ENCODE peak calls at places on chromosomes 3 and 15, in eight cellular contexts. P is stomach; K is neural progenitor cell; T is NB4; Y is kidney; F is sigmoid colon; W is breast epithelium; C is CD8-positive, alpha-beta T cell. U is an unnamed sample.

GRCh38 chr15:88641959-88642452 is 3.2 kb downstream of the ISG20 start:
- DNase-seq in P (no peak), K (no peak), T (no peak), Y (no peak), F (no peak), W (no peak), C (no peak), U (no peak)

GRCh38 chr15:45606841-45607240 is 19.7 kb downstream of the BLOC1S6 start:
- DNase-seq in P (no peak), K (no peak), T (no peak), Y (no peak), F (no peak), W (no peak), C (no peak), U (no peak)

GRCh38 chr3:105793040-105793439 is 75.8 kb downstream of the CBLB start:
- DNase-seq in P (no peak), K (peak), T (no peak), Y (no peak), F (no peak), W (no peak), C (no peak), U (peak)

GRCh38 chr3:31671976-31672375 is 139.3 kb downstream of the STT3B start:
- DNase-seq in P (no peak), K (no peak), T (no peak), Y (no peak), F (no peak), W (no peak), C (no peak), U (no peak)

GRCh38 chr3:78875431-78875830 is 892.4 kb downstream of the ROBO1 start:
- DNase-seq in P (no peak), K (no peak), T (no peak), Y (no peak), F (no peak), W (no peak), C (no peak), U (no peak)

GRCh38 chr3:159807137-159808028 is 181.3 kb upstream of the IL12A start:
- DNase-seq in P (no peak), K (no peak), T (no peak), Y (no peak), F (no peak), W (no peak), C (no peak), U (no peak)

GRCh38 chr3:111159391-111159790 is 87.8 kb downstream of the NECTIN3 start:
- DNase-seq in P (no peak), K (no peak), T (no peak), Y (no peak), F (no peak), W (no peak), C (no peak), U (peak)

GRCh38 chr15:31308185-31308639 is 18.4 kb upstream of the KLF13 start:
- DNase-seq in P (no peak), K (no peak), T (peak), Y (no peak), F (no peak), W (no peak), C (no peak), U (no peak)

GRCh38 chr3:196569003-196569516 is 600 bp downstream of the FBXO45 start:
- DNase-seq in P (peak), K (no peak), T (peak), Y (peak), F (peak), W (peak), C (peak), U (peak)

GRCh38 chr3:18988619-18989229 is 159.6 kb upstream of the KCNH8 start:
- DNase-seq in P (no peak), K (peak), T (peak), Y (no peak), F (no peak), W (no peak), C (no peak), U (peak)

GRCh38 chr3:115912372-115912771 is 289.1 kb downstream of the GAP43 start:
- DNase-seq in P (no peak), K (no peak), T (no peak), Y (peak), F (no peak), W (no peak), C (no peak), U (no peak)

GRCh38 chr15:49041406-49041805 is 4.8 kb downstream of the SECISBP2L start:
- DNase-seq in P (no peak), K (no peak), T (no peak), Y (no peak), F (no peak), W (no peak), C (no peak), U (no peak)

GRCh38 chr3:158097571-158098553 is 8.4 kb downstream of the SHOX2 start:
- DNase-seq in P (peak), K (peak), T (peak), Y (peak), F (no peak), W (no peak), C (peak), U (peak)

GRCh38 chr15:44692659-44693058 is 18.5 kb downstream of the PATL2 start:
- DNase-seq in P (no peak), K (no peak), T (no peak), Y (no peak), F (no peak), W (no peak), C (no peak), U (no peak)

GRCh38 chr3:136802481-136802996 is 16.4 kb upstream of the SLC35G2 start:
- DNase-seq in P (no peak), K (no peak), T (no peak), Y (no peak), F (no peak), W (no peak), C (no peak), U (peak)

GRCh38 chr15:90101130-90101968 is 919 bp downstream of the IDH2 start:
- DNase-seq in P (peak), K (peak), T (peak), Y (peak), F (peak), W (no peak), C (no peak), U (no peak)

GRCh38 chr15:58260911-58261267 is 122.7 kb downstream of the AQP9 start:
- DNase-seq in P (no peak), K (no peak), T (no peak), Y (no peak), F (no peak), W (peak), C (no peak), U (no peak)

GRCh38 chr3:144058713-144059112 is 87.1 kb downstream of the DIPK2A start:
- DNase-seq in P (no peak), K (no peak), T (no peak), Y (no peak), F (no peak), W (no peak), C (no peak), U (no peak)

GRCh38 chr3:22960326-22960984 is 242.7 kb upstream of the UBE2E2 start:
- DNase-seq in P (peak), K (peak), T (peak), Y (no peak), F (peak), W (no peak), C (no peak), U (peak)

GRCh38 chr3:139292192-139292591 is 51.6 kb upstream of the MRPS22 start:
- DNase-seq in P (no peak), K (no peak), T (no peak), Y (no peak), F (no peak), W (no peak), C (no peak), U (no peak)

DNA sequence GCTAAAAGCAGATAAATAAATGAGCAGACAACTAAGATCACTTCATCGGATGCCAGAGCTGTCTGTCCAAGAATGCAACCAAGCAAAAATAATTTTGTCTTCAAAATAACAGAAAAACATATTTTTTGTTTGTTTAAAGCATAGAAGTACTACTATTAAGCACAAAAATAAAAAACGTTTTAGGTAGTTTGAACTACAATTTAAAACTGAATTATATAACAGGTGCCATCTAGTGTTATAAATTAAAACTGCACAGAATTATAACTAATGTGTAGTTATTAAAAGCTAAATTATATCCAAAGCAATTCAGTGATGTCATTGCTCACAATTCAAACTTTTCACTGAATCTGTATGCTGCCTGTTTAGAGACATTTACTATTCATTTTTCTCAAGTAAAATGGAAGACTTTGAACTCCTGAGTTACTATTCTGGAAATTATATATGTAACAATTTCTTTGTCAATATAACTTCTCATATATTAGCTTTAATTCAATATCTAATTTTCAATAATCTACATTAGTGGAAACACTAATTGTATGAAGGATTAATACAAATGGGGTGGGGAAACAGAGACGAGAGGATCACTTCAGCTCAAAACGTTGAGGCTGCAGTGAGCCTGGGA is 29.5 kb downstream of the LINS1 start:
- DNase-seq in P (no peak), K (no peak), T (peak), Y (no peak), F (no peak), W (no peak), C (no peak), U (peak)
- H3K4me3 ChIP-seq in P (no peak), K (no peak), T (no peak), Y (no peak), F (no peak), W (no peak), C (no peak), U (no peak)

GRCh38 chr3:186360779-186361178 is 1.3 kb downstream of the DGKG start:
- DNase-seq in P (no peak), K (peak), T (peak), Y (no peak), F (peak), W (no peak), C (no peak), U (no peak)
- TF ChIP-seq CTCF in P (no peak), K (no peak), T (no peak), Y (no peak), F (peak), W (no peak), C (no peak), U (no peak)

GRCh38 chr3:62586356-62586755 is 213.0 kb upstream of the FEZF2 start:
- DNase-seq in P (no peak), K (no peak), T (no peak), Y (no peak), F (no peak), W (no peak), C (no peak), U (peak)

GRCh38 chr3:62585861-62586260 is 212.5 kb upstream of the FEZF2 start:
- DNase-seq in P (no peak), K (no peak), T (no peak), Y (no peak), F (no peak), W (no peak), C (no peak), U (no peak)

GRCh38 chr3:62587579-62588031 is 214.3 kb upstream of the FEZF2 start:
- DNase-seq in P (no peak), K (no peak), T (no peak), Y (no peak), F (no peak), W (no peak), C (no peak), U (peak)

GRCh38 chr3:62589078-62589477 is 215.7 kb upstream of the FEZF2 start:
- DNase-seq in P (no peak), K (no peak), T (no peak), Y (no peak), F (no peak), W (no peak), C (no peak), U (no peak)

DNA sequence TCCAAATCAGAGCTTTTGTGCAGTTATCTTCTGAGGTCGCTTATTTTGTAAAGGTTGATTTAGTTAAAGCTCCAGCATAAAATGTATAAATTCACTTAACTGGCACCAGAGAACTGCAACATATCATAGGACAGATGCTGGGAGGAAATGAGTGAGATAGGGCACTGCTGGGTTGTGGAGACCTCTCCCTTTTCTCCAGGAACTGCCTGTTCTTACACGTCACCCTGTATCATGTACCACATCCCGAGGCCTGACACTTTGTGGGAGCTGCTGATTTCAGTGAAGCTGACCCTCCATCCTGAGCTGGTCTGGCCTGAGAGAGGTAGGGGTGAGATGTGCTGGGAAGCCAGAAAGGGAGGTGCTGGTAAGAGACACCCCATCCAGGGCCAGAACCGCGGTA is 213.8 kb upstream of the FEZF2 start:
- DNase-seq in P (no peak), K (no peak), T (no peak), Y (no peak), F (no peak), W (no peak), C (no peak), U (no peak)
- H3K4me3 ChIP-seq in P (no peak), K (no peak), T (no peak), Y (no peak), F (no peak), W (no peak), C (no peak), U (no peak)

GRCh38 chr3:1252061-1252430 is 159.2 kb downstream of the CNTN6 start:
- DNase-seq in P (no peak), K (no peak), T (no peak), Y (no peak), F (no peak), W (no peak), C (no peak), U (no peak)

GRCh38 chr3:1251282-1252060 is 158.6 kb downstream of the CNTN6 start:
- DNase-seq in P (no peak), K (no peak), T (no peak), Y (no peak), F (no peak), W (no peak), C (no peak), U (peak)
- TF ChIP-seq CTCF in P (no peak), K (peak), T (no peak), Y (no peak), F (no peak), W (no peak), C (no peak), U (peak)

GRCh38 chr3:98038876-98039275 is 3.8 kb upstream of the GABRR3 start:
- DNase-seq in P (no peak), K (no peak), T (no peak), Y (no peak), F (no peak), W (no peak), C (no peak), U (no peak)

GRCh38 chr3:98041350-98041749 is 6.2 kb upstream of the GABRR3 start:
- DNase-seq in P (no peak), K (no peak), T (no peak), Y (no peak), F (no peak), W (no peak), C (no peak), U (no peak)

GRCh38 chr3:98035208-98035607 is at the start of gene GABRR3:
- DNase-seq in P (no peak), K (no peak), T (no peak), Y (no peak), F (no peak), W (no peak), C (no peak), U (no peak)

GRCh38 chr3:98038241-98038640 is 3.1 kb upstream of the GABRR3 start:
- DNase-seq in P (no peak), K (no peak), T (no peak), Y (no peak), F (no peak), W (no peak), C (no peak), U (no peak)

DNA sequence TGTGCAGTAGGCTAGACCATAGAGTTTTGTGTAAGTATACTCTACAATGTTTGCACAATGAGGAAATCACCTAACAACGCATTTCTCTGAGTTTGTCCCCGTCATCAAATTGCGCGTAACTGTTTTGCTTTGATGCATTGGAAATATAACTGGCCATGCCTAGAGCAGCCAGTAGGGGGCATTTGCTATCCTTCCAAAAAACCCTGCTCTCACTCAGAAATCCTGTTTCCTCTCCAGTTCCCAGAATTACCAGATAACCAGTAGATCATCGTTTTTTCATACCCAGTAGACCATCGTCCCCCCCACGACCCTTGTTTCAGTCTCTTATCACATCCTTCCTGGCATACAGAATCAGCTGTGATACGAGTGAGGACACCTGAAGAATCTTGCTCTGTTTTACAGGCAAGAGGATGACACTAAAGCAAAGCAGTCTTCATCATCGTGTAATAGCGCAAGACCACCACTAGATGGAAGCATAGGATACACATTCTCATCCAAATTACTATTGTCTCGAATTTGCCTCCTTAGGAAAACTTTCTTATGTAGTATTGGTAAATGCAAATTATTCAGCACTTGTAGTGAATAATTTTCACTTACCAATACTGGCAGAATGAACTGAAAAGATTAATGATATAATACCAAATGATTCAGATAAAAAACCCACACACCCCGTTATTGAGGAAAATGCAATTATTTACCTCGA is 4.4 kb upstream of the GABRR3 start:
- DNase-seq in P (peak), K (peak), T (peak), Y (no peak), F (no peak), W (peak), C (peak), U (peak)
- H3K4me3 ChIP-seq in P (peak), K (peak), T (peak), Y (peak), F (peak), W (no peak), C (peak), U (peak)

GRCh38 chr3:120442975-120443517 is 7.7 kb downstream of the FSTL1 start:
- DNase-seq in P (no peak), K (peak), T (no peak), Y (no peak), F (no peak), W (no peak), C (no peak), U (no peak)
- TF ChIP-seq CTCF in P (no peak), K (peak), T (no peak), Y (no peak), F (no peak), W (no peak), C (no peak), U (peak)